ENCODE peak calls at places on chromosomes 5 and 9, in five cellular contexts. O is breast epithelium; B is osteoblast; Q is effector CD4-positive, alpha-beta T cell; W is LoVo. N is an unnamed sample.

GRCh38 chr9:97571664-97572063 is 61.5 kb downstream of the TSTD2 start:
- DNase-seq in O (no peak), B (no peak), Q (no peak), W (no peak), N (no peak)

GRCh38 chr5:34007116-34007674 is 655 bp downstream of the AMACR start:
- DNase-seq in O (no peak), B (no peak), Q (no peak), W (no peak), N (no peak)

GRCh38 chr9:109781541-109782197 is 1.7 kb downstream of the PALM2AKAP2 start:
- DNase-seq in O (no peak), B (peak), Q (no peak), W (no peak), N (no peak)

GRCh38 chr9:130373679-130374325 is 71.0 kb upstream of the ASS1 start:
- DNase-seq in O (no peak), B (no peak), Q (no peak), W (no peak), N (no peak)

GRCh38 chr5:12865529-12865928 is 961.3 kb upstream of the CTNND2 start:
- DNase-seq in O (no peak), B (no peak), Q (no peak), W (no peak), N (no peak)

GRCh38 chr9:85118990-85119755 is 449.6 kb downstream of the NTRK2 start:
- DNase-seq in O (no peak), B (peak), Q (no peak), W (peak), N (no peak)

GRCh38 chr5:179596421-179596820 is 27.1 kb downstream of the HNRNPH1 start:
- DNase-seq in O (no peak), B (no peak), Q (no peak), W (no peak), N (no peak)

GRCh38 chr9:27572566-27572917 is 739 bp downstream of the C9orf72 start:
- DNase-seq in O (no peak), B (no peak), Q (peak), W (peak), N (peak)

GRCh38 chr5:32539981-32540380 is 45.4 kb upstream of the SUB1 start:
- DNase-seq in O (no peak), B (no peak), Q (no peak), W (no peak), N (no peak)

GRCh38 chr9:112421771-112422222 is 41.9 kb downstream of the HSDL2 start:
- DNase-seq in O (no peak), B (no peak), Q (no peak), W (no peak), N (no peak)

GRCh38 chr5:40681351-40682311 is 1.9 kb downstream of the PTGER4 start:
- DNase-seq in O (no peak), B (peak), Q (no peak), W (no peak), N (no peak)

GRCh38 chr9:136782452-136782851 is 8.7 kb upstream of the TMEM141 start:
- DNase-seq in O (no peak), B (no peak), Q (no peak), W (no peak), N (no peak)

GRCh38 chr9:131406567-131407436 is 12.9 kb downstream of the PRRC2B start:
- DNase-seq in O (no peak), B (no peak), Q (no peak), W (no peak), N (no peak)

GRCh38 chr5:159602434-159602833 is 272.1 kb upstream of the IL12B start:
- DNase-seq in O (no peak), B (no peak), Q (no peak), W (no peak), N (no peak)

GRCh38 chr5:179141867-179142266 is 81.7 kb downstream of the ZNF354C start:
- DNase-seq in O (no peak), B (no peak), Q (no peak), W (no peak), N (no peak)

GRCh38 chr5:9401786-9402472 is 143.9 kb downstream of the SEMA5A start:
- DNase-seq in O (no peak), B (no peak), Q (no peak), W (no peak), N (no peak)

GRCh38 chr5:53922508-53923498 is 362.4 kb downstream of the NDUFS4 start:
- DNase-seq in O (no peak), B (no peak), Q (no peak), W (no peak), N (no peak)

GRCh38 chr5:42813533-42813932 is 1.8 kb upstream of the SELENOP start:
- DNase-seq in O (no peak), B (no peak), Q (no peak), W (no peak), N (no peak)

GRCh38 chr9:72396247-72397091 is 31.5 kb upstream of the ZFAND5 start:
- DNase-seq in O (no peak), B (no peak), Q (no peak), W (peak), N (no peak)

GRCh38 chr9:128098017-128098935 is 29.3 kb downstream of the PTGES2 start:
- DNase-seq in O (peak), B (peak), Q (peak), W (peak), N (no peak)

GRCh38 chr5:75630875-75631274 is 19.6 kb downstream of the ANKDD1B start:
- DNase-seq in O (no peak), B (no peak), Q (no peak), W (no peak), N (no peak)

GRCh38 chr5:151417712-151418111 is 29.7 kb upstream of the SLC36A1 start:
- DNase-seq in O (no peak), B (no peak), Q (no peak), W (no peak), N (no peak)

GRCh38 chr9:27247756-27248155 is 49.2 kb downstream of the EQTN start:
- DNase-seq in O (no peak), B (peak), Q (no peak), W (peak), N (no peak)

GRCh38 chr9:108254236-108254635 is 601.5 kb downstream of the ACTL7B start:
- DNase-seq in O (no peak), B (no peak), Q (no peak), W (no peak), N (no peak)

GRCh38 chr9:95465115-95465514 is 51.7 kb downstream of the PTCH1 start:
- DNase-seq in O (no peak), B (no peak), Q (no peak), W (no peak), N (no peak)

GRCh38 chr5:167244583-167244982 is 1046.9 kb upstream of the WWC1 start:
- DNase-seq in O (no peak), B (no peak), Q (no peak), W (no peak), N (no peak)

GRCh38 chr5:71783891-71784290 is 64.8 kb downstream of the CARTPT start:
- DNase-seq in O (no peak), B (no peak), Q (no peak), W (no peak), N (no peak)

GRCh38 chr5:93477791-93478190 is 103.2 kb downstream of the NR2F1-AS1 start:
- DNase-seq in O (no peak), B (no peak), Q (no peak), W (no peak), N (no peak)

GRCh38 chr5:124262443-124262842 is 484.0 kb downstream of the ZNF608 start:
- DNase-seq in O (no peak), B (no peak), Q (no peak), W (no peak), N (no peak)

GRCh38 chr9:113993838-113994540 is 84.1 kb downstream of the AMBP start:
- DNase-seq in O (peak), B (peak), Q (no peak), W (no peak), N (no peak)

GRCh38 chr9:18189876-18190670 is 283.9 kb upstream of the ADAMTSL1 start:
- DNase-seq in O (no peak), B (no peak), Q (no peak), W (no peak), N (no peak)

GRCh38 chr5:76419597-76419996 is 16.5 kb downstream of the IQGAP2 start:
- DNase-seq in O (no peak), B (no peak), Q (no peak), W (no peak), N (no peak)

GRCh38 chr5:52988335-52989024 is 672 bp upstream of the ITGA2 start:
- DNase-seq in O (no peak), B (no peak), Q (no peak), W (peak), N (no peak)

N was measured in CD8-positive, alpha-beta memory T cell.